ENCODE peak calls at places on chromosomes 13 and 19, in five cellular contexts. D is AG04449, S is Peyer's patch, R is AG04450, A is breast epithelium. I is an unnamed sample.

GRCh38 chr19:38656171-38656981 is 8.9 kb downstream of the ACTN4 start:
- DNase-seq in S (no peak), R (no peak), D (no peak), A (no peak), I (no peak)

GRCh38 chr13:111853766-111854165 is 213.2 kb upstream of the SOX1 start:
- DNase-seq in A (no peak), S (no peak), D (no peak), R (no peak), I (no peak)

GRCh38 chr13:68713394-68713793 is 1394.2 kb upstream of the ATXN8OS start:
- DNase-seq in A (no peak), R (no peak), S (no peak), D (no peak), I (no peak)

GRCh38 chr19:19202707-19203011 is 555 bp downstream of the NR2C2AP start:
- DNase-seq in D (no peak), A (no peak), S (no peak), R (no peak), I (no peak)

GRCh38 chr13:75310005-75310580 is 171.9 kb downstream of the TBC1D4 start:
- DNase-seq in A (no peak), D (no peak), S (no peak), R (no peak), I (no peak)

GRCh38 chr13:75713852-75714251 is 77.7 kb downstream of the LMO7 start:
- DNase-seq in A (no peak), R (no peak), D (no peak), S (no peak), I (no peak)

GRCh38 chr19:3402631-3403443 is 36.5 kb downstream of the NFIC start:
- DNase-seq in D (no peak), S (no peak), R (no peak), A (no peak), I (no peak)

GRCh38 chr19:15538774-15539173 is 30.4 kb downstream of the CYP4F22 start:
- DNase-seq in D (no peak), S (no peak), A (no peak), R (no peak), I (no peak)

GRCh38 chr13:33057019-33057785 is 41.0 kb downstream of the KL start:
- DNase-seq in S (no peak), A (no peak), D (no peak), R (no peak), I (no peak)

GRCh38 chr19:23709347-23709746 is 22.3 kb upstream of the ZNF675 start:
- DNase-seq in D (no peak), R (no peak), A (no peak), S (no peak), I (no peak)

GRCh38 chr19:45471866-45472556 is 4.2 kb downstream of the FOSB start:
- DNase-seq in A (no peak), S (no peak), D (no peak), R (no peak), I (no peak)
- H3K4me3 ChIP-seq in A (peak), S (no peak), D (peak), R (peak), I (no peak)

DNA sequence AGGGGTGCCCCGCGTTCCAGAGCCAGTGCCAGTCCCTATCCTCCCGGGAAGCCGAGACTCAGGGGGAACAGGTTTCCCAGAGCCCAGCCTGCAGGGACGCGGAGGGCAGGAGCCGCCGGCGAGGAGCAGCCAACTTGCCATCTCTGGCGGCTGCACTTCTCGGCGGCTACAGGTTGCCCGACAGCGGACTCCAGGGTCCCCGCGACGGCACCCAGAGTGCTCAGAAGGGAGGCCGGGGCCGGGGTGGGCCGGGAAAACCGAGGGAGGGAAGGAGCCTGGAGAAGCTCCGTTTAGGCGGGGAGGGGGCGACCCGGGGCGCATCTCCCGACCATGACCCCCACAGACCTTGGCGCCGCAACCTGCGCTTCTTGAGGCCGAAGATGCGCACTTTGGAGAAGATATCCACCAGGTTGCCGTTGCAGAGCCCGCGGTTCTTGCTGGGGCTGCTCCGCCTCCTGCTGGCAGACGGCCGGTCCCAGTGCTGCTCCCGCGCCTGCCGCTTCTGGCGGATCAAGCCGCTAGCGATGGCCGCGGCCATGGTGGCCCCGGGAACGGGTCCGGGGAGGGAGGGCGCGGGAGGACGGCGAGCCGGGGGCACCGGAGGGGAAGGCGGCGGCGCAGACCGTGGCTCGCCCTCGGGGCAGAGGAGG is 463.8 kb downstream of the ITGBL1 start:
- DNase-seq in A (no peak), D (no peak), R (no peak), S (no peak), I (no peak)
- H3K4me3 ChIP-seq in A (peak), D (no peak), R (no peak), S (peak), I (no peak)

DNA sequence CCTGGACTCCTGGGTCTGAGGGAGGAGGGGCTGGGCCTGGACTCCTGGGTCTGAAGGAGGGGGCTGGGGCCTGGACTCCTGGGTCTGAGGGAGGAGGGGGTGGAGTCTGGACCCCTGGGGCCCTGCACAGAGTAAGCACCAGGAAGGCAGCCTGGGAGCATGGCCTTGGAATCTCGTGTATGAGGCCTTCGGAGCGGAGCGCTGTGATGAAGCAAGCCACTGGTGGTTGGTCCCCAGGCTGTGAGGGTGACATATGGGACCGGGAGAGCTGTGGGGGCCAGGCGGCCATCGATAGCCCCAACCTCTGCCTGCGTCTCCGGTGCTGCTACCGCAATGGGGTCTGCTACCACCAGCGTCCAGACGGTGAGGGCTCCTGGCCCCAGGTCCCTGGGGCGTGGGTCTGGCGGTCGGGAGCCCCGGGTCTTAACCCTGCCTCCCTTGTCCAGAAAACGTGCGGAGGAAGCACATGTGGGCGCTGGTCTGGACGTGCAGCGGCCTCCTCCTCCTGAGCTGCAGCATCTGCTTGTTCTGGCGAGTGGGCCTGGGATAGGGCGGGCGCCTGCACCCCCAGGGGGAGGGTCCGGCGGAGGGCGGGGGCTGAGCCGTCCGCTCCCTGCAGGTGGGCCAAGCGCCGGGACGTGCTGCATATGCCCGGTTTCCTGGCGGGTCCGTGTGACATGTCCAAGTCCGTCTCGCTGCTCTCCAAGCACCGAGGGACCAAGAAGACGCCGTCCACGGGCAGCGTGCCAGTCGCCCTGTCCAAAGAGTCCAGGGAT is 918 bp downstream of the TMEM190 start:
- DNase-seq in S (no peak), R (no peak), D (no peak), A (no peak), I (no peak)
- H3K4me3 ChIP-seq in S (no peak), R (no peak), D (no peak), A (no peak), I (no peak)

GRCh38 chr19:45439190-45439568 is 15.5 kb upstream of the ERCC1 start:
- DNase-seq in S (no peak), D (no peak), R (no peak), A (no peak), I (no peak)
- H3K4me3 ChIP-seq in S (peak), D (peak), R (peak), A (peak), I (peak)

GRCh38 chr19:11738746-11739620 is at the start of gene ZNF823:
- DNase-seq in A (peak), D (peak), R (peak), S (peak), I (peak)

GRCh38 chr19:11737964-11738745 is 591 bp downstream of the ZNF823 start:
- DNase-seq in R (no peak), A (peak), D (no peak), S (peak), I (no peak)

GRCh38 chr19:11735375-11735774 is 3.4 kb downstream of the ZNF823 start:
- DNase-seq in S (no peak), A (no peak), D (no peak), R (no peak), I (no peak)

GRCh38 chr19:11736696-11737095 is 2.0 kb downstream of the ZNF823 start:
- DNase-seq in A (no peak), D (no peak), S (peak), R (no peak), I (no peak)
- H3K4me3 ChIP-seq in A (no peak), D (peak), S (no peak), R (no peak), I (no peak)

DNA sequence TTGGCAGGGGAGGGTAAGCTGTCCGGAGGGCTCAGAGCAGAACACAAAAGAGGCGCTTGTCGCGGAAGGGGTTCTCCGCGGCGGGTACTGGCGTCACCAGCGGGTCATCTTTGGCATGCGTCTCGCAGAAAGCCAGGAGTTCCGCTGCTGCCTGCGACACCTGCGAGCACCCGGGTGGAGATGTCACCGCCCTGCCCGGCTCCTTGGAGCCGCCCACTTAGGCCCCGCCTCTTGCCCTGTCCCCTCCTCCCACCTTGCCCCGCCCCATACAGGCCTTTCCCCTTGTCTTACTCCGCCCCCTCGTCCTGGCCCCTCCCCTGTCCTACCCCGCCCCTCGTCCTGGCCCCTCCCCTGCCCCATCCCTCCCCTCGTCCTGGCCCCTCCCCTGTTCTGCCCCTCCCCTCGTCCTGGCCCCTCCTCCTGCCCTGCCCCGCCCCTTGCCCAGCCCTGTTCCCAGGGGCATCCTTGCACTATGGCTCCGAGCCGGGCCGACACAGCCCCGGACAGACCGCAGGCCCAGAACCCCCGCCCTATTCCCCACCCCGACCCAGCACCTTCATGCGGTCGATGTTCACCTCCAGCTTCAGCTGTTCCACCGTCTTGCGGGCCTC is 1.9 kb downstream of the GNG8 start:
- DNase-seq in S (peak), A (peak), D (no peak), R (no peak), I (no peak)
- H3K4me3 ChIP-seq in S (peak), A (no peak), D (peak), R (no peak), I (peak)

GRCh38 chr19:31350693-31351211 is 1.5 kb upstream of the TSHZ3 start:
- DNase-seq in R (no peak), A (no peak), D (no peak), S (no peak), I (no peak)
- H3K4me3 ChIP-seq in R (peak), A (peak), D (peak), S (peak), I (peak)

I was measured in AG09309.